ENCODE peak calls at places on chromosome 2, in five cellular contexts. T is tibial nerve, M is lower leg skin, G is mesendoderm, L is tibial artery. C is an unnamed sample.

GRCh38 chr2:222887124-222887523 is 26.3 kb downstream of the ACSL3 start:
- DNase-seq in T (no peak), M (no peak), G (no peak), L (no peak), C (no peak)

GRCh38 chr2:64841462-64841861 is 147.7 kb upstream of the SLC1A4 start:
- DNase-seq in T (no peak), M (no peak), G (no peak), L (no peak), C (no peak)

GRCh38 chr2:240886678-240887574 is 9.0 kb downstream of the MAB21L4 start:
- DNase-seq in T (no peak), M (no peak), G (no peak), L (no peak), C (no peak)

GRCh38 chr2:219289537-219290361 is 10.6 kb downstream of the DNAJB2 start:
- DNase-seq in T (peak; percentile 73), M (no peak), G (no peak), L (peak; percentile 72), C (peak; percentile 98)

GRCh38 chr2:83051538-83052192 is 1407.4 kb downstream of the SUCLG1 start:
- DNase-seq in T (no peak), M (no peak), G (peak; percentile 1), L (no peak), C (no peak)

GRCh38 chr2:42812899-42813479 is 20.6 kb upstream of the HAAO start:
- DNase-seq in T (no peak), M (peak; percentile 43), G (peak; percentile 54), L (no peak), C (no peak)

GRCh38 chr2:101679801-101680487 is 17.6 kb upstream of the MAP4K4 start:
- DNase-seq in T (no peak), M (no peak), G (no peak), L (no peak), C (peak; percentile 58)

GRCh38 chr2:145116834-145117233 is 596.9 kb upstream of the ZEB2 start:
- DNase-seq in T (no peak), M (no peak), G (no peak), L (no peak), C (peak; percentile 7)

GRCh38 chr2:60556441-60556997 is 3.1 kb upstream of the BCL11A start:
- DNase-seq in T (no peak), M (no peak), G (no peak), L (no peak), C (no peak)

GRCh38 chr2:85890522-85891176 is 1.9 kb upstream of the ST3GAL5 start:
- DNase-seq in T (no peak), M (no peak), G (no peak), L (no peak), C (no peak)

GRCh38 chr2:199325881-199326280 is 131.9 kb downstream of the SATB2 start:
- DNase-seq in T (no peak), M (no peak), G (no peak), L (no peak), C (no peak)

GRCh38 chr2:65802298-65802942 is 370.0 kb upstream of the SPRED2 start:
- DNase-seq in T (no peak), M (no peak), G (no peak), L (no peak), C (peak; percentile 53)

GRCh38 chr2:120450196-120450820 is 104.4 kb downstream of the INHBB start:
- DNase-seq in T (no peak), M (no peak), G (no peak), L (no peak), C (no peak)

GRCh38 chr2:5740853-5741252 is 48.7 kb downstream of the SOX11 start:
- DNase-seq in T (no peak), M (no peak), G (no peak), L (no peak), C (no peak)

GRCh38 chr2:26477911-26478253 is at the start of gene OTOF:
- DNase-seq in T (no peak), M (no peak), G (no peak), L (peak; percentile 40), C (peak; percentile 89)

GRCh38 chr2:64400733-64401500 is 53.0 kb upstream of the LGALSL start:
- DNase-seq in T (no peak), M (no peak), G (peak; percentile 23), L (no peak), C (no peak)

GRCh38 chr2:200471324-200471848 is 38.5 kb downstream of the KCTD18 start:
- DNase-seq in T (no peak), M (no peak), G (peak; percentile 23), L (no peak), C (peak; percentile 34)

GRCh38 chr2:127570282-127571250 is 35.1 kb downstream of the MYO7B start:
- DNase-seq in T (no peak), M (no peak), G (no peak), L (peak; percentile 57), C (no peak)

GRCh38 chr2:200742426-200742825 is 69.3 kb upstream of the BZW1 start:
- DNase-seq in T (peak; percentile 72), M (peak; percentile 41), G (no peak), L (peak; percentile 85), C (no peak)

GRCh38 chr2:151197184-151198070 is 64.2 kb downstream of the RBM43 start:
- DNase-seq in T (no peak), M (no peak), G (peak; percentile 64), L (no peak), C (no peak)

GRCh38 chr2:214737188-214737587 is 72.3 kb downstream of the BARD1 start:
- DNase-seq in T (no peak), M (no peak), G (no peak), L (no peak), C (no peak)

GRCh38 chr2:101087638-101088037 is 63.5 kb downstream of the TBC1D8 start:
- DNase-seq in T (no peak), M (no peak), G (no peak), L (no peak), C (no peak)

GRCh38 chr2:167212054-167212648 is 323.9 kb downstream of the XIRP2 start:
- DNase-seq in T (no peak), M (no peak), G (peak; percentile 45), L (no peak), C (peak; percentile 66)

GRCh38 chr2:186919272-186919671 is 70.3 kb upstream of the ZSWIM2 start:
- DNase-seq in T (no peak), M (no peak), G (no peak), L (no peak), C (no peak)

GRCh38 chr2:216916956-216917650 is 57.2 kb upstream of the TNP1 start:
- DNase-seq in T (no peak), M (no peak), G (no peak), L (no peak), C (no peak)

GRCh38 chr2:158359846-158360245 is 96.7 kb downstream of the CCDC148 start:
- DNase-seq in T (no peak), M (no peak), G (peak; percentile 40), L (no peak), C (no peak)

GRCh38 chr2:52704251-52704650 is 1063.4 kb upstream of the CHAC2 start:
- DNase-seq in T (no peak), M (no peak), G (no peak), L (no peak), C (no peak)

GRCh38 chr2:105573490-105573889 is 171.2 kb upstream of the NCK2 start:
- DNase-seq in T (no peak), M (no peak), G (no peak), L (no peak), C (no peak)
- H3K4me3 ChIP-seq in T (no peak overlapping the region), M (no peak overlapping the region), G (no peak overlapping the region), L (no peak overlapping the region), C (no peak overlapping the region)

DNA sequence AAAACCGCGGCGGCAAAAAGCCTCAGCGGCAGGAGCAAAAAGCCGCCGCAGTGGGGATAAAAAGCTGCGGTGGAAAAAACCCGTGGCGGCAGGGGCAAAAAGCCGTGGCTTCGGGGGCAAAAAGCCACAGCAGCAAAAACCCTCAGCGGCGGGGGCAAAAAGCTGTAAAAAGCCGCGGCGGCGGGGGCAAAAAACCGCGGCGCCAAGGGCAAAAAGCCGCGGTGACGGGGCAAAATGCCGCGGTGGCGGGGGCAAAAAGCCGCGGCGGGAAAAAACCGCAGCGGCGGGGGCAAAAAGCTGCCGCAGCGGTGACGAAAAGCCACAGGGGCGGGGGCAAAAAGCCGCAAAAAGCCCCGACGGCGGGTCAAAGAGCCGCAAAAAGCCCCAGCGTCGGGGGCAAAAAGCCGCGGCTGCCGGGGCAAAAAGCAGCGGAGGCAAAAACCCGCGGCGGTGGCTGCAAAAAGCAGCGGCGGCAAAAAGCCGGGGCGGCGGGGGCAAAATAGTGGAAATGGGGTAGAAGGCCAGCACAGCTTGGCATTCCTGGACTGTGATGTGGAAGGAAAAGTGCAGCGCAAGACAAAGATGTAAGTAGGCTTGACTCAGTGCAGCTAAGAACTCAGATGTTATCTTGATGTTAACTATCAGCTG is 151.8 kb downstream of the ANKRD30BL start:
- DNase-seq in T (no peak), M (no peak), G (peak; percentile 11), L (no peak), C (peak; percentile 1)
- H3K4me3 ChIP-seq in T (peak overlapping the region; percentile 32), M (no peak overlapping the region), G (no peak overlapping the region), L (peak overlapping the region; percentile 32), C (peak overlapping the region; percentile 37)

GRCh38 chr2:36697424-36698066 is 1.0 kb downstream of the VIT start:
- DNase-seq in T (no peak), M (no peak), G (peak; percentile 53), L (no peak), C (no peak)

GRCh38 chr2:36693825-36694224 is 2.7 kb upstream of the VIT start:
- DNase-seq in T (no peak), M (no peak), G (no peak), L (no peak), C (no peak)

GRCh38 chr2:36696533-36696932 is at the start of gene VIT:
- DNase-seq in T (no peak), M (no peak), G (no peak), L (peak; percentile 34), C (no peak)

GRCh38 chr2:36698978-36699377 is 2.5 kb downstream of the VIT start:
- DNase-seq in T (peak; percentile 40), M (peak; percentile 69), G (no peak), L (peak; percentile 72), C (no peak)

DNA sequence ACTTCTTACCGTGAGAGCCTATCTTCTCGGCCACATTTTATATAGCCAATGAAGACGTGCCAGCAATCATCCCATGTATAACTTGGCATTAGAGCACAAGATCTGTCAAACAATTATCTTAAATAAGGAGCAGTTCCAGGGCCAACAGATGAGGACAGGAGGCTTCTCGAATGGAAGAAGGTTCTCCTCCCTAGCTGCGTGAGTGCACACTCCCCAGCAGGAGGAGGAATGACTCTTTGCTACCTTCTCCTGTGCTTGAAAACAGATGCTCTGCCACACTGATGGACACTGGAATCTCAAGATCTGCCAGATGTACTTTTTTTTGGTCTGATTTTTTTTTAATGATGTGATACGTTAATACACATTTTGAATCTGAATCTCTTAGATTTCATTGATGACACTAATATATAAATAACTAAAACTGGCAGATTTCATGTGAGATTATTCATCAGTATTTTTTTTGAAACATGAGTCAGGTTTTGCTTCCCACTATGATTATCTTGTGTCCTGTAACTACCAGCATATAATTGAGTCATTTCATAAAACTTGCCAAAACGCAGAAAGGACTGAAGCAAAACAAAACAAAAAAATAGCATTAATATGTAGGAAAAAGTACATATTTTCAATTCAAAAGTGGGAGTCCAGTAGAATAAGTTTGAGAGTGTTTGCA is 626 bp upstream of the VIT start:
- DNase-seq in T (no peak), M (no peak), G (peak; percentile 69), L (no peak), C (no peak)
- H3K4me3 ChIP-seq in T (no peak overlapping the region), M (no peak overlapping the region), G (no peak overlapping the region), L (no peak overlapping the region), C (no peak overlapping the region)

DNA sequence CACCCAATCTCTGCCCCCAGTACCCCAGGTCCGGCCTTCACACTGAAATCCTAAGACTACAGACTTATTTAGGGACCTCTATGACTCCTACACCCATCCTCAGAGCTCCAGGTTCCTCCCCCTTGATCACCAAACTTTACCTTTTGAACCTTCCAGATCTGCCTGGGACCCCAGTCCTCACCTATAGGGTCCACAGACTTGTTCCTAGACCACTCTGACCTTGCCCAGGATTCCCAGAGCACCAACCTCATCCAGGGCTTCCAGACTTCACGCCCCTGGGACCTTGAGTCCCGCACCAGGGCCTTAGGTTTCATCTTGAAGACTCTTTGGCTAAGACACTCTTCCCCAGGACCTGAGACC is 462 bp downstream of the CHCHD5 start:
- DNase-seq in T (no peak), M (no peak), G (no peak), L (no peak), C (no peak)
- H3K4me3 ChIP-seq in T (peak overlapping the region; percentile 62), M (peak overlapping the region; percentile 60), G (peak overlapping the region; percentile 89), L (peak overlapping the region; percentile 76), C (peak overlapping the region; percentile 44)

C was measured in cardiac muscle cell.